ENCODE peak calls at places on chromosomes 11 and 22, in seven cellular contexts. X, J, P, Z, A, Q and T are unnamed samples. For H3K36me3, the result is how much of the 10 kb centered on the place peaks cover.

GRCh38 chr11:67389477-67389876 is 2.3 kb upstream of the RAD9A start:
- DNase-seq in Z (no peak), A (no peak), P (no peak), X (peak), Q (no peak), J (no peak), T (no peak)

GRCh38 chr11:60265373-60266214 is 14.9 kb upstream of the MS4A4A start:
- DNase-seq in J (no peak), Q (no peak), X (peak), Z (no peak), P (peak), A (no peak), T (no peak)

GRCh38 chr11:1574256-1575242 is 2.5 kb upstream of the DUSP8 start:
- DNase-seq in A (peak), X (peak), P (peak), Z (peak), Q (peak), J (peak), T (no peak)

GRCh38 chr11:101944896-101945295 is 28.6 kb upstream of the ANGPTL5 start:
- DNase-seq in Q (no peak), A (no peak), Z (no peak), J (no peak), P (no peak), X (no peak), T (no peak)

GRCh38 chr22:18985761-18986160 is 49.7 kb upstream of the PRODH start:
- DNase-seq in P (no peak), Z (no peak), J (no peak), A (no peak), Q (no peak), X (peak), T (no peak)

GRCh38 chr22:40289991-40290459 is 56.3 kb upstream of the ADSL start:
- DNase-seq in Q (no peak), J (no peak), Z (no peak), P (no peak), A (no peak), X (no peak), T (no peak)

GRCh38 chr11:76777922-76778321 is 5.2 kb upstream of the TSKU start:
- DNase-seq in Q (no peak), P (no peak), Z (no peak), X (no peak), A (no peak), J (no peak), T (no peak)

GRCh38 chr11:69632900-69633299 is 8.1 kb upstream of the CCND1 start:
- DNase-seq in A (no peak), J (no peak), Q (no peak), X (no peak), Z (no peak), P (no peak), T (no peak)

GRCh38 chr11:62544521-62545436 is 1.8 kb downstream of the AHNAK start:
- DNase-seq in A (no peak), Q (peak), J (no peak), Z (peak), P (no peak), X (peak), T (peak)

GRCh38 chr22:48333816-48334735 is 1493.6 kb downstream of the BRD1 start:
- DNase-seq in Q (no peak), X (no peak), J (no peak), Z (no peak), A (no peak), P (no peak), T (no peak)

GRCh38 chr11:1270476-1270875 is 39.0 kb downstream of the TOLLIP start:
- DNase-seq in A (no peak), J (no peak), P (no peak), X (no peak), Z (peak), Q (no peak), T (no peak)

GRCh38 chr11:46315783-46316563 is 31.3 kb upstream of the DGKZ start:
- DNase-seq in Q (no peak), Z (no peak), J (no peak), P (no peak), A (no peak), X (no peak), T (no peak)

GRCh38 chr22:49928571-49929552 is 10.4 kb downstream of the CRELD2 start:
- DNase-seq in X (no peak), Q (no peak), P (no peak), Z (peak), A (no peak), J (peak), T (no peak)

GRCh38 chr11:134445601-134446325 is 33.7 kb upstream of the B3GAT1 start:
- DNase-seq in Q (no peak), J (no peak), P (no peak), A (no peak), Z (no peak), X (no peak), T (no peak)

GRCh38 chr22:41397143-41397811 is 15.5 kb downstream of the TEF start:
- DNase-seq in Q (no peak), P (no peak), Z (no peak), X (no peak), J (peak), A (no peak), T (no peak)

GRCh38 chr11:116611998-116612620 is 160.7 kb downstream of the BUD13 start:
- DNase-seq in Q (no peak), Z (no peak), P (no peak), A (no peak), X (no peak), J (no peak), T (no peak)

GRCh38 chr11:80980221-80980620 is 1539.4 kb upstream of the TENM4 start:
- DNase-seq in A (no peak), P (no peak), J (no peak), Q (no peak), X (no peak), Z (no peak), T (no peak)

GRCh38 chr11:82056450-82056849 is 677.2 kb downstream of the FAM181B start:
- DNase-seq in Q (no peak), Z (no peak), A (no peak), X (no peak), J (no peak), P (no peak), T (no peak)

GRCh38 chr11:30196400-30197206 is 34.2 kb upstream of the FSHB start:
- DNase-seq in P (peak), J (peak), X (peak), Q (peak), Z (no peak), A (peak), T (no peak)

GRCh38 chr11:20337526-20338154 is 25.9 kb upstream of the HTATIP2 start:
- DNase-seq in P (peak), Z (no peak), Q (no peak), A (no peak), J (no peak), X (no peak), T (no peak)

GRCh38 chr22:48923909-48924475 is 903.7 kb downstream of the BRD1 start:
- DNase-seq in Z (no peak), Q (no peak), J (no peak), A (no peak), X (no peak), P (no peak), T (no peak)

GRCh38 chr22:42069801-42070516 is 653 bp downstream of the NAGA start:
- DNase-seq in X (no peak), Z (no peak), A (no peak), Q (no peak), J (no peak), P (no peak), T (no peak)

GRCh38 chr11:72693271-72693968 is 19.2 kb upstream of the PDE2A start:
- DNase-seq in Q (no peak), Z (peak), A (no peak), J (no peak), X (no peak), P (no peak), T (no peak)

GRCh38 chr11:72688486-72688885 is 14.3 kb upstream of the PDE2A start:
- DNase-seq in A (no peak), Q (no peak), X (no peak), J (no peak), Z (no peak), P (no peak), T (no peak)

GRCh38 chr11:72688929-72689328 is 14.7 kb upstream of the PDE2A start:
- DNase-seq in J (no peak), Z (no peak), P (no peak), A (no peak), Q (no peak), X (no peak), T (no peak)

GRCh38 chr11:72695354-72695753 is 21.1 kb upstream of the PDE2A start:
- DNase-seq in A (no peak), J (no peak), Q (no peak), P (no peak), Z (no peak), X (no peak), T (no peak)

GRCh38 chr11:72692498-72693237 is 18.4 kb upstream of the PDE2A start:
- DNase-seq in Z (no peak), J (no peak), A (no peak), X (no peak), P (no peak), Q (no peak), T (no peak)
- H3K36me3 ChIP-seq in Z (half or more), J (under half), A (under half), X (half or more), P (half or more), Q (under half), T (under half)

GRCh38 chr11:87036756-87037449 is 831 bp upstream of the TMEM135 start:
- DNase-seq in Z (no peak), A (no peak), J (peak), X (peak), Q (no peak), P (no peak), T (no peak)

GRCh38 chr11:87037450-87038234 is at the start of gene TMEM135:
- DNase-seq in P (peak), Q (peak), A (peak), Z (peak), X (peak), J (peak), T (peak)

GRCh38 chr11:87038235-87038960 is 664 bp downstream of the TMEM135 start:
- DNase-seq in P (no peak), J (no peak), A (no peak), Z (no peak), Q (no peak), X (no peak), T (no peak)

GRCh38 chr11:87035976-87036583 is 1.7 kb upstream of the TMEM135 start:
- DNase-seq in A (no peak), Q (no peak), Z (no peak), X (peak), P (no peak), J (no peak), T (no peak)

GRCh38 chr11:87039371-87039770 is 1.6 kb downstream of the TMEM135 start:
- DNase-seq in Z (no peak), J (no peak), Q (no peak), P (peak), X (no peak), A (no peak), T (no peak)
- TF ChIP-seq POLR2A in Z (no peak), J (no peak), Q (no peak), P (no peak), X (no peak), A (no peak), T (no peak)

GRCh38 chr22:31556627-31557203 is 60.4 kb downstream of the SFI1 start:
- DNase-seq in A (no peak), Q (no peak), X (peak), Z (no peak), J (no peak), P (peak), T (no peak)
- TF ChIP-seq CTCF in A (peak), Q (peak), X (peak), Z (no peak), J (peak), P (peak), T (no peak)

GRCh38 chr11:103013426-103013825 is 57.9 kb upstream of the MMP13 start:
- DNase-seq in Z (no peak), A (no peak), J (no peak), P (peak), X (no peak), Q (no peak), T (no peak)

DNA sequence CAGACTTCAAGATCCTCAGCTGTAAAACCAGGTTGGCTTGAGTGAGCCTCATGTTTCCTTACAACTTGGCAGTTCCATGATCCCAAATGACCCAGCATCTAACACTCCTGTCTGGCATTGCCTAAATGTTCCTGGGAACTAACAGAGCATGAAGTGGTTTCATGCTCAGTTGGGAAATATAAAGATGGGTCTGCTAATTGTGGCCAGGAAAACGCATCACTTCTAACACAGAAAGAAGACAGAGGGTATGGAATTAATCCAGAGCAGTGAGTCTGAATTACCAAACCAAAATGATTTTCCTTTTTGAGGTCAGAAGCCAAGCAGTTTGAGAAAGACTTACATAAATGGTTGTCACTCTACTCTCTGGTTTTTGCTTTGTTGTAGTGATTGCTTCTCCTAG is 60.5 kb upstream of the MMP13 start:
- DNase-seq in Q (no peak), X (no peak), A (no peak), Z (no peak), P (no peak), J (no peak), T (no peak)
- H3K36me3 ChIP-seq in Q (under half), X (under half), A (under half), Z (under half), P (under half), J (under half), T (under half)

GRCh38 chr22:32411829-32412592 is at the start of gene RTCB:
- DNase-seq in J (peak), P (peak), A (peak), Z (peak), Q (peak), X (peak), T (peak)
- TF ChIP-seq POLR2A in J (peak), P (peak), A (peak), Z (no peak), Q (peak), X (peak), T (peak)

GRCh38 chr11:90391756-90392155 is 168.9 kb upstream of the CHORDC1 start:
- DNase-seq in P (no peak), Z (no peak), X (no peak), Q (no peak), J (no peak), A (no peak), T (no peak)

DNA sequence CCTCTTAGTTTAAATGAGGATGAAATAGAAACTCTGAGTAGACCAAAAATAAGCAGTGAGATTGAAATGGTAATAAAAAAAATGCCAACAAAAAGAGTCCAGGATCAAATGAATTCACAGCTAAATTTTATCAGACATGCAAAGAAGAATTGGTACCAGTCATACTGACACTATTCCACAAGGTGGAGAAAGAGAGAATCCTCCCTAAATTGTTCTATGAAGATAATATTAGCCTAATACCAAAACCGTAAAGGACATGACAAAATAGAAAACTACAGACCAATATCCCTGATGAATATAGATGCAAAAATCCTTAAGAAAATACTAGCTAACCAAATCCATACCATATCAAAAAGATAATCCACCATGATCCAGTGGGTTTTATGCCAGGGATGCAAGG is 169.8 kb upstream of the CHORDC1 start:
- DNase-seq in A (no peak), Z (no peak), Q (no peak), J (no peak), X (no peak), P (no peak), T (no peak)
- TF ChIP-seq CTCF in A (no peak), Z (no peak), Q (no peak), J (no peak), X (no peak), P (no peak), T (no peak)